ENCODE peak calls at places on chromosome 4, in nine cellular contexts. N, C, H, T, Z, W, G, O and E are unnamed samples.
A peak's percentile ranks its signal among the peaks of the same experiment; 100 is the strongest.

GRCh38 chr4:4333265-4333706 is 43.2 kb downstream of the ZBTB49 start:
- DNase-seq in N (no peak), C (peak; percentile 66), H (no peak), T (peak; percentile 68), Z (no peak), W (no peak), G (peak; percentile 74), O (no peak), E (no peak)

GRCh38 chr4:177190995-177191568 is 118.6 kb upstream of the NEIL3 start:
- DNase-seq in N (no peak), C (no peak), H (no peak), T (no peak), Z (no peak), W (no peak), G (peak; percentile 18), O (no peak), E (no peak)

GRCh38 chr4:106650701-106651100 is 282.1 kb upstream of the GIMD1 start:
- DNase-seq in N (no peak), C (no peak), H (no peak), T (no peak), Z (no peak), W (no peak), G (peak; percentile 6), O (no peak), E (no peak)

GRCh38 chr4:139666735-139667266 is 1.2 kb downstream of the MGST2 start:
- DNase-seq in N (no peak), C (peak; percentile 61), H (no peak), T (no peak), Z (no peak), W (peak; percentile 49), G (peak; percentile 91), O (no peak), E (peak; percentile 64)

GRCh38 chr4:64538219-64538618 is 129.0 kb upstream of the TECRL start:
- DNase-seq in N (no peak), C (peak; percentile 18), H (peak; percentile 6), T (no peak), Z (no peak), W (no peak), G (no peak), O (peak; percentile 14), E (no peak)

GRCh38 chr4:97720869-97721432 is 422.3 kb downstream of the STPG2 start:
- DNase-seq in N (no peak), C (peak; percentile 17), H (no peak), T (peak; percentile 1), Z (no peak), W (peak; percentile 2), G (peak; percentile 60), O (peak; percentile 36), E (peak; percentile 13)

GRCh38 chr4:81631958-81632439 is 160.3 kb upstream of the RASGEF1B start:
- DNase-seq in N (no peak), C (no peak), H (no peak), T (peak; percentile 0), Z (no peak), W (peak; percentile 8), G (peak; percentile 85), O (no peak), E (no peak)

GRCh38 chr4:187839765-187840164 is 155.8 kb upstream of the ZFP42 start:
- DNase-seq in N (no peak), C (no peak), H (no peak), T (no peak), Z (no peak), W (no peak), G (no peak), O (no peak), E (no peak)

GRCh38 chr4:3391422-3391821 is 50.3 kb upstream of the HGFAC start:
- DNase-seq in N (no peak), C (no peak), H (no peak), T (no peak), Z (no peak), W (no peak), G (no peak), O (no peak), E (no peak)

GRCh38 chr4:83852085-83852451 is 316.2 kb downstream of the GPAT3 start:
- DNase-seq in N (no peak), C (no peak), H (no peak), T (peak; percentile 91), Z (no peak), W (no peak), G (peak; percentile 61), O (no peak), E (no peak)